ENCODE peak calls at places on chromosome 3, in nine cellular contexts. One of them, this sample, is unnamed.

GRCh38 chr3:101813817-101814440 is 34.9 kb downstream of the NXPE3 start:
- DNase-seq in colonic mucosa: no peak
- DNase-seq in HEK293T: no peak
- DNase-seq in C1 segment of cervical spinal cord: no peak
- DNase-seq in NCI-H1048: peak; percentile 2
- DNase-seq in upper lobe of right lung: no peak
- DNase-seq in SHP77: no peak
- DNase-seq in astrocyte: no peak
- DNase-seq in T-helper 1 cell: no peak
- DNase-seq in this sample: no peak

GRCh38 chr3:31958721-31959152 is 22.3 kb downstream of the OSBPL10 start:
- DNase-seq in colonic mucosa: no peak
- DNase-seq in HEK293T: no peak
- DNase-seq in C1 segment of cervical spinal cord: no peak
- DNase-seq in NCI-H1048: peak; percentile 48
- DNase-seq in upper lobe of right lung: no peak
- DNase-seq in SHP77: no peak
- DNase-seq in astrocyte: no peak
- DNase-seq in T-helper 1 cell: no peak
- DNase-seq in this sample: no peak

GRCh38 chr3:46114324-46114988 is 87.2 kb upstream of the XCR1 start:
- DNase-seq in colonic mucosa: no peak
- DNase-seq in HEK293T: no peak
- DNase-seq in C1 segment of cervical spinal cord: no peak
- DNase-seq in NCI-H1048: peak; percentile 2
- DNase-seq in upper lobe of right lung: no peak
- DNase-seq in SHP77: no peak
- DNase-seq in astrocyte: peak; percentile 73
- DNase-seq in T-helper 1 cell: no peak
- DNase-seq in this sample: no peak

GRCh38 chr3:197549261-197549885 is 6.4 kb downstream of the BDH1 start:
- DNase-seq in colonic mucosa: no peak
- DNase-seq in HEK293T: no peak
- DNase-seq in C1 segment of cervical spinal cord: no peak
- DNase-seq in NCI-H1048: no peak
- DNase-seq in upper lobe of right lung: no peak
- DNase-seq in SHP77: no peak
- DNase-seq in astrocyte: no peak
- DNase-seq in T-helper 1 cell: no peak
- DNase-seq in this sample: no peak

GRCh38 chr3:61420136-61420759 is 141.1 kb upstream of the PTPRG start:
- DNase-seq in colonic mucosa: no peak
- DNase-seq in HEK293T: no peak
- DNase-seq in C1 segment of cervical spinal cord: no peak
- DNase-seq in NCI-H1048: no peak
- DNase-seq in upper lobe of right lung: no peak
- DNase-seq in SHP77: no peak
- DNase-seq in astrocyte: no peak
- DNase-seq in T-helper 1 cell: no peak
- DNase-seq in this sample: no peak

GRCh38 chr3:4351164-4351855 is 48.1 kb downstream of the SETMAR start:
- DNase-seq in colonic mucosa: no peak
- DNase-seq in HEK293T: no peak
- DNase-seq in C1 segment of cervical spinal cord: no peak
- DNase-seq in NCI-H1048: no peak
- DNase-seq in upper lobe of right lung: no peak
- DNase-seq in SHP77: no peak
- DNase-seq in astrocyte: peak; percentile 65
- DNase-seq in T-helper 1 cell: no peak
- DNase-seq in this sample: no peak

GRCh38 chr3:50339485-50340196 is 995 bp downstream of the RASSF1 start:
- DNase-seq in colonic mucosa: peak; percentile 37
- DNase-seq in HEK293T: no peak
- DNase-seq in C1 segment of cervical spinal cord: no peak
- DNase-seq in NCI-H1048: no peak
- DNase-seq in upper lobe of right lung: no peak
- DNase-seq in SHP77: no peak
- DNase-seq in astrocyte: no peak
- DNase-seq in T-helper 1 cell: no peak
- DNase-seq in this sample: no peak

GRCh38 chr3:43872901-43873300 is 182.2 kb downstream of the ABHD5 start:
- DNase-seq in colonic mucosa: no peak
- DNase-seq in HEK293T: no peak
- DNase-seq in C1 segment of cervical spinal cord: no peak
- DNase-seq in NCI-H1048: no peak
- DNase-seq in upper lobe of right lung: no peak
- DNase-seq in SHP77: no peak
- DNase-seq in astrocyte: peak; percentile 17
- DNase-seq in T-helper 1 cell: no peak
- DNase-seq in this sample: no peak

GRCh38 chr3:52134761-52135160 is 19.5 kb downstream of the POC1A start:
- DNase-seq in colonic mucosa: no peak
- DNase-seq in HEK293T: no peak
- DNase-seq in C1 segment of cervical spinal cord: no peak
- DNase-seq in NCI-H1048: no peak
- DNase-seq in upper lobe of right lung: no peak
- DNase-seq in SHP77: no peak
- DNase-seq in astrocyte: no peak
- DNase-seq in T-helper 1 cell: no peak
- DNase-seq in this sample: no peak

GRCh38 chr3:23644741-23645140 is 161.0 kb upstream of the UBE2E1 start:
- DNase-seq in colonic mucosa: no peak
- DNase-seq in HEK293T: no peak
- DNase-seq in C1 segment of cervical spinal cord: no peak
- DNase-seq in NCI-H1048: no peak
- DNase-seq in upper lobe of right lung: no peak
- DNase-seq in SHP77: no peak
- DNase-seq in astrocyte: no peak
- DNase-seq in T-helper 1 cell: no peak
- DNase-seq in this sample: no peak

GRCh38 chr3:21664996-21665395 is 86.0 kb downstream of the ZNF385D start:
- DNase-seq in colonic mucosa: no peak
- DNase-seq in HEK293T: no peak
- DNase-seq in C1 segment of cervical spinal cord: no peak
- DNase-seq in NCI-H1048: no peak
- DNase-seq in upper lobe of right lung: no peak
- DNase-seq in SHP77: no peak
- DNase-seq in astrocyte: no peak
- DNase-seq in T-helper 1 cell: no peak
- DNase-seq in this sample: no peak

GRCh38 chr3:81425198-81425868 is 336.1 kb downstream of the GBE1 start:
- DNase-seq in colonic mucosa: no peak
- DNase-seq in HEK293T: no peak
- DNase-seq in C1 segment of cervical spinal cord: no peak
- DNase-seq in NCI-H1048: no peak
- DNase-seq in upper lobe of right lung: no peak
- DNase-seq in SHP77: no peak
- DNase-seq in astrocyte: peak; percentile 73
- DNase-seq in T-helper 1 cell: no peak
- DNase-seq in this sample: no peak

GRCh38 chr3:45547202-45547701 is 47.3 kb upstream of the LIMD1 start:
- DNase-seq in colonic mucosa: peak; percentile 47
- DNase-seq in HEK293T: no peak
- DNase-seq in C1 segment of cervical spinal cord: no peak
- DNase-seq in NCI-H1048: no peak
- DNase-seq in upper lobe of right lung: no peak
- DNase-seq in SHP77: no peak
- DNase-seq in astrocyte: no peak
- DNase-seq in T-helper 1 cell: no peak
- DNase-seq in this sample: no peak

GRCh38 chr3:14392231-14392630 is 10.2 kb upstream of the SLC6A6 start:
- DNase-seq in colonic mucosa: no peak
- DNase-seq in HEK293T: no peak
- DNase-seq in C1 segment of cervical spinal cord: no peak
- DNase-seq in NCI-H1048: no peak
- DNase-seq in upper lobe of right lung: no peak
- DNase-seq in SHP77: no peak
- DNase-seq in astrocyte: no peak
- DNase-seq in T-helper 1 cell: no peak
- DNase-seq in this sample: no peak

GRCh38 chr3:145798691-145799550 is 362.1 kb downstream of the PLOD2 start:
- DNase-seq in colonic mucosa: no peak
- DNase-seq in HEK293T: no peak
- DNase-seq in C1 segment of cervical spinal cord: no peak
- DNase-seq in NCI-H1048: no peak
- DNase-seq in upper lobe of right lung: no peak
- DNase-seq in SHP77: no peak
- DNase-seq in astrocyte: no peak
- DNase-seq in T-helper 1 cell: no peak
- DNase-seq in this sample: no peak

GRCh38 chr3:149969110-149969944 is 1.4 kb downstream of the PFN2 start:
- DNase-seq in colonic mucosa: peak; percentile 53
- DNase-seq in HEK293T: peak; percentile 52
- DNase-seq in C1 segment of cervical spinal cord: peak; percentile 17
- DNase-seq in NCI-H1048: no peak
- DNase-seq in upper lobe of right lung: no peak
- DNase-seq in SHP77: peak; percentile 88
- DNase-seq in astrocyte: peak; percentile 83
- DNase-seq in T-helper 1 cell: no peak
- DNase-seq in this sample: no peak

GRCh38 chr3:95333826-95334225 is 1271.0 kb downstream of the NSUN3 start:
- DNase-seq in colonic mucosa: no peak
- DNase-seq in HEK293T: no peak
- DNase-seq in C1 segment of cervical spinal cord: no peak
- DNase-seq in NCI-H1048: no peak
- DNase-seq in upper lobe of right lung: no peak
- DNase-seq in SHP77: no peak
- DNase-seq in astrocyte: no peak
- DNase-seq in T-helper 1 cell: no peak
- DNase-seq in this sample: no peak

GRCh38 chr3:102225407-102226132 is 209.2 kb upstream of the ZPLD1 start:
- DNase-seq in colonic mucosa: no peak
- DNase-seq in HEK293T: peak; percentile 45
- DNase-seq in C1 segment of cervical spinal cord: no peak
- DNase-seq in NCI-H1048: peak; percentile 13
- DNase-seq in upper lobe of right lung: no peak
- DNase-seq in SHP77: peak; percentile 60
- DNase-seq in astrocyte: peak; percentile 61
- DNase-seq in T-helper 1 cell: no peak
- DNase-seq in this sample: no peak

GRCh38 chr3:192188218-192188835 is 539.0 kb downstream of the FGF12 start:
- DNase-seq in colonic mucosa: peak; percentile 40
- DNase-seq in HEK293T: peak; percentile 34
- DNase-seq in C1 segment of cervical spinal cord: no peak
- DNase-seq in NCI-H1048: no peak
- DNase-seq in upper lobe of right lung: peak; percentile 67
- DNase-seq in SHP77: peak; percentile 11
- DNase-seq in astrocyte: peak; percentile 13
- DNase-seq in T-helper 1 cell: peak; percentile 13
- DNase-seq in this sample: no peak

GRCh38 chr3:174329321-174329720 is 529.8 kb upstream of the NAALADL2 start:
- DNase-seq in colonic mucosa: no peak
- DNase-seq in HEK293T: no peak
- DNase-seq in C1 segment of cervical spinal cord: no peak
- DNase-seq in NCI-H1048: no peak
- DNase-seq in upper lobe of right lung: no peak
- DNase-seq in SHP77: no peak
- DNase-seq in astrocyte: peak; percentile 81
- DNase-seq in T-helper 1 cell: no peak
- DNase-seq in this sample: no peak

GRCh38 chr3:123571973-123572365 is 12.9 kb downstream of the HACD2 start:
- DNase-seq in colonic mucosa: no peak
- DNase-seq in HEK293T: no peak
- DNase-seq in C1 segment of cervical spinal cord: no peak
- DNase-seq in NCI-H1048: no peak
- DNase-seq in upper lobe of right lung: no peak
- DNase-seq in SHP77: no peak
- DNase-seq in astrocyte: no peak
- DNase-seq in T-helper 1 cell: no peak
- DNase-seq in this sample: no peak

GRCh38 chr3:129183569-129184395 is at the start of gene CNBP:
- DNase-seq in colonic mucosa: peak; percentile 93
- DNase-seq in HEK293T: peak; percentile 93
- DNase-seq in C1 segment of cervical spinal cord: peak; percentile 86
- DNase-seq in NCI-H1048: peak; percentile 82
- DNase-seq in upper lobe of right lung: peak; percentile 97
- DNase-seq in SHP77: peak; percentile 91
- DNase-seq in astrocyte: peak; percentile 89
- DNase-seq in T-helper 1 cell: peak; percentile 84
- DNase-seq in this sample: peak; percentile 85

GRCh38 chr3:126491221-126492013 is 15.7 kb upstream of the ZXDC start:
- DNase-seq in colonic mucosa: no peak
- DNase-seq in HEK293T: no peak
- DNase-seq in C1 segment of cervical spinal cord: no peak
- DNase-seq in NCI-H1048: no peak
- DNase-seq in upper lobe of right lung: no peak
- DNase-seq in SHP77: no peak
- DNase-seq in astrocyte: no peak
- DNase-seq in T-helper 1 cell: no peak
- DNase-seq in this sample: no peak

GRCh38 chr3:2765002-2765579 is 345.1 kb downstream of the IL5RA start:
- DNase-seq in colonic mucosa: no peak
- DNase-seq in HEK293T: peak; percentile 8
- DNase-seq in C1 segment of cervical spinal cord: no peak
- DNase-seq in NCI-H1048: no peak
- DNase-seq in upper lobe of right lung: no peak
- DNase-seq in SHP77: peak; percentile 11
- DNase-seq in astrocyte: no peak
- DNase-seq in T-helper 1 cell: no peak
- DNase-seq in this sample: no peak

GRCh38 chr3:168080499-168081170 is 15.1 kb downstream of the GOLIM4 start:
- DNase-seq in colonic mucosa: no peak
- DNase-seq in HEK293T: no peak
- DNase-seq in C1 segment of cervical spinal cord: no peak
- DNase-seq in NCI-H1048: no peak
- DNase-seq in upper lobe of right lung: no peak
- DNase-seq in SHP77: no peak
- DNase-seq in astrocyte: no peak
- DNase-seq in T-helper 1 cell: no peak
- DNase-seq in this sample: no peak

GRCh38 chr3:162641869-162642350 is 1145.3 kb downstream of the OTOL1 start:
- DNase-seq in colonic mucosa: no peak
- DNase-seq in HEK293T: no peak
- DNase-seq in C1 segment of cervical spinal cord: no peak
- DNase-seq in NCI-H1048: no peak
- DNase-seq in upper lobe of right lung: no peak
- DNase-seq in SHP77: no peak
- DNase-seq in astrocyte: no peak
- DNase-seq in T-helper 1 cell: no peak
- DNase-seq in this sample: no peak

GRCh38 chr3:5095879-5096278 is 26.2 kb upstream of the ARL8B start:
- DNase-seq in colonic mucosa: no peak
- DNase-seq in HEK293T: no peak
- DNase-seq in C1 segment of cervical spinal cord: peak; percentile 19
- DNase-seq in NCI-H1048: no peak
- DNase-seq in upper lobe of right lung: no peak
- DNase-seq in SHP77: no peak
- DNase-seq in astrocyte: peak; percentile 13
- DNase-seq in T-helper 1 cell: no peak
- DNase-seq in this sample: no peak

GRCh38 chr3:115804722-115805121 is 181.4 kb downstream of the GAP43 start:
- DNase-seq in colonic mucosa: no peak
- DNase-seq in HEK293T: no peak
- DNase-seq in C1 segment of cervical spinal cord: no peak
- DNase-seq in NCI-H1048: no peak
- DNase-seq in upper lobe of right lung: no peak
- DNase-seq in SHP77: no peak
- DNase-seq in astrocyte: peak; percentile 90
- DNase-seq in T-helper 1 cell: no peak
- DNase-seq in this sample: no peak

This sample was measured in activated gamma-delta T cell treated with anti-CD3 and anti-CD28 coated beads, Interleukin-2, amount 50 U/mL, for 16 hours.